ENCODE peak calls at places on chromosomes 5 and 9, in four cellular contexts. H is K562, Z is GM12878, O is HepG2. Q is an unnamed sample.

GRCh38 chr9:107681988-107682387 is 192.4 kb upstream of the KLF4 start:
- DNase-seq in H (no peak), Z (no peak), O (no peak), Q (no peak)

GRCh38 chr5:108521841-108522506 is 140.1 kb upstream of the FBXL17 start:
- DNase-seq in Z (peak; percentile 57), O (peak; percentile 53), H (peak; percentile 51), Q (no peak)

GRCh38 chr5:169169786-169170185 is 131.2 kb downstream of the SLIT3 start:
- DNase-seq in Z (no peak), O (no peak), H (no peak), Q (no peak)

GRCh38 chr5:7850533-7851239 is at the start of gene CFAP90:
- DNase-seq in O (peak; percentile 49), Z (no peak), H (no peak), Q (no peak)

GRCh38 chr5:157739388-157740045 is 4.0 kb upstream of the LSM11 start:
- DNase-seq in Z (no peak), O (no peak), H (no peak), Q (no peak)

GRCh38 chr5:173144200-173145176 is at the start of gene BNIP1:
- DNase-seq in H (peak; percentile 95), O (peak; percentile 90), Z (peak; percentile 84), Q (peak; percentile 87)

GRCh38 chr9:35756743-35757526 is 2.9 kb upstream of the MSMP start:
- DNase-seq in O (peak; percentile 62), Z (no peak), H (peak; percentile 64), Q (peak; percentile 33)

GRCh38 chr9:94085062-94085639 is 887 bp downstream of the PTPDC1 start:
- DNase-seq in O (peak; percentile 59), H (no peak), Z (no peak), Q (peak; percentile 27)

GRCh38 chr9:33748633-33749304 is 46.6 kb upstream of the PRSS3 start:
- DNase-seq in Z (no peak), O (no peak), H (no peak), Q (no peak)

GRCh38 chr9:27189426-27189825 is 80.4 kb downstream of the TEK start:
- DNase-seq in Z (no peak), O (no peak), H (no peak), Q (no peak)

GRCh38 chr9:134061688-134062371 is 6.0 kb downstream of the BRD3 start:
- DNase-seq in O (no peak), H (no peak), Z (no peak), Q (no peak)

GRCh38 chr5:113343343-113343742 is 91.4 kb downstream of the TSSK1B start:
- DNase-seq in O (no peak), Z (no peak), H (no peak), Q (no peak)

GRCh38 chr9:3386753-3387152 is 139.0 kb downstream of the RFX3 start:
- DNase-seq in H (no peak), O (no peak), Z (no peak), Q (no peak)

GRCh38 chr5:55853271-55853670 is 2.1 kb downstream of the IL31RA start:
- DNase-seq in H (no peak), Z (no peak), O (no peak), Q (no peak)

GRCh38 chr5:141714542-141715303 is 32.7 kb upstream of the ARAP3 start:
- DNase-seq in O (no peak), Z (no peak), H (no peak), Q (no peak)

GRCh38 chr9:3468407-3469205 is 57.2 kb downstream of the RFX3 start:
- DNase-seq in Z (no peak), O (no peak), H (no peak), Q (no peak)

GRCh38 chr5:131430794-131431193 is 166.9 kb downstream of the CDC42SE2 start:
- DNase-seq in O (no peak), Z (no peak), H (no peak), Q (no peak)

GRCh38 chr5:74639538-74640449 is 734 bp downstream of the ENC1 start:
- DNase-seq in H (no peak), Z (no peak), O (no peak), Q (peak; percentile 67)

GRCh38 chr5:56170557-56170956 is 62.6 kb downstream of the ANKRD55 start:
- DNase-seq in Z (no peak), O (no peak), H (no peak), Q (no peak)

GRCh38 chr5:12316812-12317211 is 412.6 kb upstream of the CTNND2 start:
- DNase-seq in O (no peak), Z (no peak), H (no peak), Q (no peak)

GRCh38 chr9:36820392-36820861 is 213.6 kb downstream of the PAX5 start:
- DNase-seq in O (no peak), H (no peak), Z (no peak), Q (no peak)

GRCh38 chr9:131310833-131311554 is 21.5 kb downstream of the PLPP7 start:
- DNase-seq in Z (no peak), H (no peak), O (no peak), Q (no peak)
- H3K4me3 ChIP-seq in Z (no peak overlapping the region), H (no peak overlapping the region), O (no peak overlapping the region), Q (no peak overlapping the region)

DNA sequence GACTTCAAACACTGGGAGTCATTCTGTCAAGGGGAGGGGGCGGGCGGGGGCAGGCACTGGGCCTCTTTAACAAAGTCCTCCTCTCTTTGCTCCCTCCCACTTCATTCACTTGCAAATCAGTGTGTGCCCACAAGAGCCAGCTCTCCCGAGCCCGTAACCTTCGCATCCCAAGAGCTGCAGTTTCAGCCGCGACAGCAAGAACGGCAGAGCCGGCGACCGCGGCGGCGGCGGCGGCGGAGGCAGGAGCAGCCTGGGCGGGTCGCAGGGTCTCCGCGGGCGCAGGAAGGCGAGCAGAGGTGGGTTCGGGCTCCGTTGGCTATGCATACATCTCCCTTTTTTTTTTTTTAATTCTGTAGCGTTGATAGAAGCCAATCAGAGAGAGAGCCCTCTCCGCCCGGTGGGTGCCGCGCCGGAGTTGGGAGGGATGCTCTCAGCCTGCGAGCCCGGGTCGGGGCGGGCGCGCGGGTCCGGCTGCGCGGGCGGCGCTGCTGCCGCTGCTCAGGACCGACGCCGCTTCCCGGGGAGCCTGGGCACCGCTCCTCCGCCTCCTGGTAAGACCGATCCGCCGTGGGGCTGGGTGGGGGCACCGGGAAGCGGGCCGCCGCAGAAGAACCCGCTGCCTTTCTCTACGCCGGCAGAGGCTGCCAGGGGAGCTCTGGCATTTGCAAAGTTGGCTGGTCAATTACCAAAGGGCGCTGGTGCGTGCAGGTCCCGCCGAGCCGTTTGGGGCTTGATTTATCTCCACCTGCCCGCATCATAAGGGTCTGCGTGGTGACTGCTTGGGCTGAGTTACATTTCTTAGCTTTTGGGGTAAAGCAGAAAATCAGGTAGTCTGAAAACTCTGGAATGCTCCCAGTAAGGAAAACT is at the start of gene CDH6:
- DNase-seq in H (no peak), O (no peak), Z (no peak), Q (peak; percentile 81)
- TF ChIP-seq CBX5 in H (no peak), O (no peak), Z (no peak), Q (no peak)

GRCh38 chr9:4933177-4933576 is 51.9 kb upstream of the JAK2 start:
- DNase-seq in Z (no peak), O (no peak), H (no peak), Q (no peak)
- H3K4me3 ChIP-seq in Z (no peak overlapping the region), O (no peak overlapping the region), H (no peak overlapping the region), Q (no peak overlapping the region)

DNA sequence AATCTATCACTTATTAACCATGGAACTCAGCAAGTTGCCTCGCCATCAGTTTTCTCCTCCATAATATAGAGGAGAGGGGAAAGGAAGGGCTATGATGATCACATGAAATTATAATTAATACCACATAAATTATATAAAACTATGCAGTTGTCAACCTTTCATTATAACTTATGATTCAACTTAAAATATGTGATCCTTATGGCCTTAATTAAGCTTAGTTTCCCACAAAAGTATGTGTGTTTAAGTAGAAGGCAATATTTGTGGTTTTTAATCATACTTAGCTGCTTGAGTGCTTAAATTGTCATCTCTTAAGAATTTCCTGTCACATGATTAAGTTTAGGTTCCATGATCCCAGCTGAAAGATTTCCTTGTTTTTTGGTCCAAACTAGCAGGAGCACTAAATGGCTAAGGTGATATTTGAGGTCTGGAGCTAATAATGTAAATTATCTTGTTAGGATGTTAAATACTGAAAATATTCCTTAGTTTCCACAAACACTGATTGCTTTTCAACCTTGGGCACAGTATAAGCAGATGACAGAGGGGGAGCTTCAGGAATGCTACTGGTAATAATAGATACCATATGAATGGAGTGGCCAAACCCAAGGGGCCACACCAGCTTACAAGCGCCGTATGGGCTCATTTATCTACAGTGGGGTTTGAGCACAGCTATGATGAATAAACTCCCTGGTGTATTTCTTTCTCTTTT is 26.5 kb upstream of the F2R start:
- DNase-seq in Z (no peak), H (no peak), O (no peak), Q (no peak)
- TF ChIP-seq CBX5 in Z (no peak), H (no peak), O (no peak), Q (no peak)

DNA sequence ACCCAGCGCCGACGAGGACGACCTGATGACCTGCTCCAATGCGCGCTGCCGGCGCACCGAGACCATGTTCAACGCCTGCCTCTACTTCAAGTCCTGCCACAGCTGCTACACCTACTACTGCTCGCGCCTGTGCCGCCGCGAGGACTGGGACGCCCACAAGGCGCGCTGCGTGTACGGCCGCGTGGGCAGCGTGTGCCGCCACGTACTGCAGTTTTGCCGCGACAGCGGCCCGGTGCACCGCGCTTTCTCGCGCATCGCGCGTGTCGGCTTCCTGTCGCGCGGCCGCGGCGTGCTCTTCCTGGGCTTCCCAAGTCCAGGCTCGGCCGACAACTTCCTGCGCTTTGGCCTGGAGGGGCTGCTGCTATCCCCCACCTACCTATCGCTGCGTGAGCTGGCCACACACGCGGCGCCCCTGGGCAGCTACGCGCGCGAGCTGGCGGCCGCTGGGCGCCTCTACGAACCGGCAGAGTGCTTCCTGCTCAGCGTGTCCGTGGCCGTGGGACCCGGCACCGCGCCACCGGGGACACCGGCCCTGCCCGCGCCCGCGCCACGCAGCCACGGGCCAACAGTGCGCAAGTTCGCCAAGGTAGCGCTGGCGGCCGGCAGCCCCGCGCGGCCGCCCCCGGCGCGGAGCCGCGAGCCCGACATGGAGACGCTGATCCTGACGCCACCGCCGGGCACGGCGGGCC is 2.7 kb upstream of the PHPT1 start:
- DNase-seq in Z (no peak), H (no peak), O (no peak), Q (no peak)
- H3K4me3 ChIP-seq in Z (no peak overlapping the region), H (no peak overlapping the region), O (no peak overlapping the region), Q (peak overlapping the region; percentile 48)